ENCODE peak calls at places on chromosome 2, in nine cellular contexts. M is posterior vena cava, K is T-helper 22 cell, Q is AG08395, P is lower lobe of right lung, D is amniotic stem cell, N is H1, I is GM12865, T is cardiac fibroblast. V is an unnamed sample.

GRCh38 chr2:240402566-240403295 is 32.7 kb upstream of the GPC1 start:
- DNase-seq in Q (no peak), D (no peak), M (peak), I (no peak), T (no peak), K (no peak), N (no peak), P (no peak), V (no peak)

GRCh38 chr2:104412384-104412783 is 441.5 kb upstream of the POU3F3 start:
- DNase-seq in Q (peak), I (peak), P (no peak), K (no peak), M (no peak), T (peak), N (no peak), D (no peak), V (peak)

GRCh38 chr2:45269149-45269793 is 260.0 kb upstream of the SIX2 start:
- DNase-seq in T (peak), M (no peak), Q (peak), N (no peak), I (no peak), P (no peak), K (no peak), D (no peak), V (no peak)

GRCh38 chr2:234964631-234965461 is 13.0 kb downstream of the SH3BP4 start:
- DNase-seq in M (peak), T (no peak), K (no peak), D (no peak), N (no peak), P (no peak), Q (no peak), I (no peak), V (no peak)

GRCh38 chr2:61889212-61889956 is 928 bp upstream of the CCT4 start:
- DNase-seq in T (no peak), I (peak), Q (no peak), P (no peak), D (no peak), K (no peak), N (no peak), M (no peak), V (no peak)

GRCh38 chr2:38763728-38764127 is 12.6 kb upstream of the SRSF7 start:
- DNase-seq in Q (no peak), K (no peak), P (no peak), M (no peak), D (no peak), T (no peak), N (no peak), I (no peak), V (no peak)

GRCh38 chr2:97992836-97993825 is 2.6 kb downstream of the TMEM131 start:
- DNase-seq in N (no peak), Q (no peak), P (no peak), M (no peak), I (no peak), D (no peak), K (no peak), T (peak), V (no peak)

GRCh38 chr2:86283461-86284030 is 53.9 kb downstream of the REEP1 start:
- DNase-seq in D (no peak), T (no peak), M (no peak), K (no peak), Q (no peak), P (no peak), N (no peak), I (no peak), V (no peak)

V was measured in NAMALWA.